ENCODE peak calls at places on chromosomes 7 and 10, in six cellular contexts. One of them, this sample, is unnamed.

GRCh38 chr7:43647772-43648643 is 65.1 kb downstream of the STK17A start:
- DNase-seq in fibroblast of pulmonary artery: peak; percentile 97
- DNase-seq in retinal pigment epithelial cell: peak; percentile 100
- DNase-seq in Panc1: peak; percentile 98
- DNase-seq in Calu3: peak; percentile 88
- DNase-seq in gastrocnemius medialis: peak; percentile 70
- DNase-seq in this sample: peak; percentile 58

GRCh38 chr7:88465586-88465985 is 158.9 kb upstream of the STEAP4 start:
- DNase-seq in fibroblast of pulmonary artery: no peak
- DNase-seq in retinal pigment epithelial cell: no peak
- DNase-seq in Panc1: no peak
- DNase-seq in Calu3: no peak
- DNase-seq in gastrocnemius medialis: no peak
- DNase-seq in this sample: no peak

GRCh38 chr10:91590904-91591791 is 41.7 kb downstream of the PPP1R3C start:
- DNase-seq in fibroblast of pulmonary artery: peak; percentile 72
- DNase-seq in retinal pigment epithelial cell: no peak
- DNase-seq in Panc1: no peak
- DNase-seq in Calu3: no peak
- DNase-seq in gastrocnemius medialis: peak; percentile 83
- DNase-seq in this sample: no peak

GRCh38 chr10:49139866-49140195 is 6.0 kb upstream of the FAM170B start:
- DNase-seq in fibroblast of pulmonary artery: peak; percentile 57
- DNase-seq in retinal pigment epithelial cell: peak; percentile 77
- DNase-seq in Panc1: no peak
- DNase-seq in Calu3: no peak
- DNase-seq in gastrocnemius medialis: no peak
- DNase-seq in this sample: no peak

GRCh38 chr7:112134039-112134438 is 72.2 kb downstream of the DOCK4 start:
- DNase-seq in fibroblast of pulmonary artery: no peak
- DNase-seq in retinal pigment epithelial cell: no peak
- DNase-seq in Panc1: no peak
- DNase-seq in Calu3: no peak
- DNase-seq in gastrocnemius medialis: no peak
- DNase-seq in this sample: no peak

GRCh38 chr7:39811161-39811614 is 138.9 kb upstream of the CDK13 start:
- DNase-seq in fibroblast of pulmonary artery: peak; percentile 33
- DNase-seq in retinal pigment epithelial cell: no peak
- DNase-seq in Panc1: no peak
- DNase-seq in Calu3: no peak
- DNase-seq in gastrocnemius medialis: no peak
- DNase-seq in this sample: no peak

GRCh38 chr7:101618207-101618839 is 10.8 kb downstream of the MYL10 start:
- DNase-seq in fibroblast of pulmonary artery: no peak
- DNase-seq in retinal pigment epithelial cell: no peak
- DNase-seq in Panc1: no peak
- DNase-seq in Calu3: no peak
- DNase-seq in gastrocnemius medialis: no peak
- DNase-seq in this sample: no peak

GRCh38 chr7:877312-878232 is 1.2 kb downstream of the GET4 start:
- DNase-seq in fibroblast of pulmonary artery: no peak
- DNase-seq in retinal pigment epithelial cell: no peak
- DNase-seq in Panc1: no peak
- DNase-seq in Calu3: peak; percentile 86
- DNase-seq in gastrocnemius medialis: no peak
- DNase-seq in this sample: no peak

GRCh38 chr7:94843553-94843952 is 63.8 kb upstream of the PPP1R9A start:
- DNase-seq in fibroblast of pulmonary artery: no peak
- DNase-seq in retinal pigment epithelial cell: no peak
- DNase-seq in Panc1: no peak
- DNase-seq in Calu3: no peak
- DNase-seq in gastrocnemius medialis: no peak
- DNase-seq in this sample: no peak

GRCh38 chr7:86904949-86905834 is 154.3 kb downstream of the ELAPOR2 start:
- DNase-seq in fibroblast of pulmonary artery: peak; percentile 42
- DNase-seq in retinal pigment epithelial cell: no peak
- DNase-seq in Panc1: no peak
- DNase-seq in Calu3: peak; percentile 37
- DNase-seq in gastrocnemius medialis: no peak
- DNase-seq in this sample: no peak

GRCh38 chr7:159311172-159311494 is 166.5 kb upstream of the VIPR2 start:
- DNase-seq in fibroblast of pulmonary artery: no peak
- DNase-seq in retinal pigment epithelial cell: no peak
- DNase-seq in Panc1: no peak
- DNase-seq in Calu3: no peak
- DNase-seq in gastrocnemius medialis: no peak
- DNase-seq in this sample: no peak

GRCh38 chr10:97463363-97464132 is 17.6 kb downstream of the ZDHHC16 start:
- DNase-seq in fibroblast of pulmonary artery: peak; percentile 64
- DNase-seq in retinal pigment epithelial cell: no peak
- DNase-seq in Panc1: peak; percentile 51
- DNase-seq in Calu3: peak; percentile 59
- DNase-seq in gastrocnemius medialis: peak; percentile 51
- DNase-seq in this sample: no peak

GRCh38 chr7:22060197-22060596 is 114.5 kb upstream of the CDCA7L start:
- DNase-seq in fibroblast of pulmonary artery: no peak
- DNase-seq in retinal pigment epithelial cell: no peak
- DNase-seq in Panc1: no peak
- DNase-seq in Calu3: no peak
- DNase-seq in gastrocnemius medialis: no peak
- DNase-seq in this sample: no peak

GRCh38 chr10:62637249-62638061 is 167.1 kb upstream of the ADO start:
- DNase-seq in fibroblast of pulmonary artery: peak; percentile 46
- DNase-seq in retinal pigment epithelial cell: no peak
- DNase-seq in Panc1: no peak
- DNase-seq in Calu3: peak; percentile 3
- DNase-seq in gastrocnemius medialis: no peak
- DNase-seq in this sample: peak; percentile 70

GRCh38 chr10:103069453-103070331 is 123.4 kb downstream of the NT5C2 start:
- DNase-seq in fibroblast of pulmonary artery: peak; percentile 67
- DNase-seq in retinal pigment epithelial cell: no peak
- DNase-seq in Panc1: no peak
- DNase-seq in Calu3: peak; percentile 69
- DNase-seq in gastrocnemius medialis: peak; percentile 49
- DNase-seq in this sample: no peak

GRCh38 chr10:7945025-7945424 is 109.5 kb upstream of the GATA3 start:
- DNase-seq in fibroblast of pulmonary artery: no peak
- DNase-seq in retinal pigment epithelial cell: no peak
- DNase-seq in Panc1: no peak
- DNase-seq in Calu3: no peak
- DNase-seq in gastrocnemius medialis: no peak
- DNase-seq in this sample: no peak

GRCh38 chr7:140196361-140197217 is 19.8 kb upstream of the KDM7A start:
- DNase-seq in fibroblast of pulmonary artery: peak; percentile 72
- DNase-seq in retinal pigment epithelial cell: no peak
- DNase-seq in Panc1: no peak
- DNase-seq in Calu3: no peak
- DNase-seq in gastrocnemius medialis: peak; percentile 47
- DNase-seq in this sample: no peak

GRCh38 chr7:4093492-4093891 is 588.6 kb upstream of the FOXK1 start:
- DNase-seq in fibroblast of pulmonary artery: no peak
- DNase-seq in retinal pigment epithelial cell: no peak
- DNase-seq in Panc1: no peak
- DNase-seq in Calu3: no peak
- DNase-seq in gastrocnemius medialis: no peak
- DNase-seq in this sample: no peak

GRCh38 chr7:127770870-127771269 is 118.9 kb downstream of the SND1 start:
- DNase-seq in fibroblast of pulmonary artery: peak; percentile 35
- DNase-seq in retinal pigment epithelial cell: no peak
- DNase-seq in Panc1: no peak
- DNase-seq in Calu3: no peak
- DNase-seq in gastrocnemius medialis: no peak
- DNase-seq in this sample: no peak

GRCh38 chr7:81761821-81762220 is 8.0 kb downstream of the HGF start:
- DNase-seq in fibroblast of pulmonary artery: no peak
- DNase-seq in retinal pigment epithelial cell: no peak
- DNase-seq in Panc1: no peak
- DNase-seq in Calu3: no peak
- DNase-seq in gastrocnemius medialis: no peak
- DNase-seq in this sample: no peak

GRCh38 chr7:132817844-132818427 is 241.7 kb upstream of the PLXNA4 start:
- DNase-seq in fibroblast of pulmonary artery: no peak
- DNase-seq in retinal pigment epithelial cell: peak; percentile 6
- DNase-seq in Panc1: no peak
- DNase-seq in Calu3: no peak
- DNase-seq in gastrocnemius medialis: no peak
- DNase-seq in this sample: no peak

DNA sequence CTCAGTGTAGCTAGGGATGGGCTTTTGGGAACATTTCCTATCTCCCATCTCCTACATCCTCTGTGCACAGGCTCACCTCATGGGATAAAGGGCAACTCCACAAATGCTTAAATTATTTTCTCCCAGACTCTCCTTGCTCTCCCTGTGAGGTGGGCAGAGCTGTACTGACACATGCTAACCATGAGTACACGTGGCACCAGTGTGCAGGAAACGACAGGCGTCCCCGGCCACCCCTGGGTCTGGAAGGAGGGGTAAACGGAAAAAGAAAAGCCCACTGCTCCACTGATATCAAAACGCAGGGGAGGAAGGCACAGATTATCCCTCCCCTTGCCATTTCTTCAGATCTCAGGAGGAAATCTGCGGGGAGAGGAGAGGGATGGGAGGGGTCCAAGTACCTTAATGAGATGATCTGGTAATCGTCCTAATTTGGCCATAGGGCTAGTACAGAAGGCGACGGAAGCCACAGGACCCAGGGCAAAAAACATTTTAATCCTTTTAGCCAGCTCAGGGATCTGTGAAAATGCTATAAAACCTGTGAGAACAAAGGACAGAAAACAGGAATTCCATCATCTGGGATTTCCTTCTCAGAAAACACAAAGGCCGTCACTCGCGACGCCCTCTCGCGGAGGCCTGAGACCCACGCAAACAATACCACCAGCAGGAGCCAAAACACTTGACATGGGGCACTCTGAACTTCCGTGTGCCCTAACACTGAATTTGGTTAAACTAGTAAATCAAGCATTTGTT is 17.8 kb upstream of the CH25H start:
- DNase-seq in fibroblast of pulmonary artery: peak; percentile 45
- DNase-seq in retinal pigment epithelial cell: peak; percentile 17
- DNase-seq in Panc1: no peak
- DNase-seq in Calu3: no peak
- DNase-seq in gastrocnemius medialis: no peak
- DNase-seq in this sample: no peak
- TF ChIP-seq CTCF in fibroblast of pulmonary artery: peak; percentile 25
- TF ChIP-seq CTCF in retinal pigment epithelial cell: peak; percentile 61
- TF ChIP-seq CTCF in Panc1: no peak
- TF ChIP-seq CTCF in Calu3: no peak
- TF ChIP-seq CTCF in gastrocnemius medialis: no peak
- TF ChIP-seq CTCF in this sample: peak; percentile 40

GRCh38 chr10:121459765-121460453 is 138.3 kb downstream of the FGFR2 start:
- DNase-seq in fibroblast of pulmonary artery: no peak
- DNase-seq in retinal pigment epithelial cell: no peak
- DNase-seq in Panc1: no peak
- DNase-seq in Calu3: no peak
- DNase-seq in gastrocnemius medialis: no peak
- DNase-seq in this sample: no peak
- TF ChIP-seq CTCF in fibroblast of pulmonary artery: no peak
- TF ChIP-seq CTCF in retinal pigment epithelial cell: no peak
- TF ChIP-seq CTCF in Panc1: no peak
- TF ChIP-seq CTCF in Calu3: no peak
- TF ChIP-seq CTCF in gastrocnemius medialis: no peak
- TF ChIP-seq CTCF in this sample: no peak

GRCh38 chr7:80060218-80060806 is 74.3 kb upstream of the GNAI1 start:
- DNase-seq in fibroblast of pulmonary artery: peak; percentile 85
- DNase-seq in retinal pigment epithelial cell: peak; percentile 47
- DNase-seq in Panc1: peak; percentile 62
- DNase-seq in Calu3: no peak
- DNase-seq in gastrocnemius medialis: no peak
- DNase-seq in this sample: no peak
- TF ChIP-seq CTCF in fibroblast of pulmonary artery: peak; percentile 46
- TF ChIP-seq CTCF in retinal pigment epithelial cell: peak; percentile 37
- TF ChIP-seq CTCF in Panc1: peak; percentile 18
- TF ChIP-seq CTCF in Calu3: peak; percentile 15
- TF ChIP-seq CTCF in gastrocnemius medialis: peak; percentile 34
- TF ChIP-seq CTCF in this sample: peak; percentile 69

GRCh38 chr7:143286522-143286890 is 1.6 kb upstream of the CASP2 start:
- DNase-seq in fibroblast of pulmonary artery: no peak
- DNase-seq in retinal pigment epithelial cell: no peak
- DNase-seq in Panc1: no peak
- DNase-seq in Calu3: no peak
- DNase-seq in gastrocnemius medialis: no peak
- DNase-seq in this sample: no peak

GRCh38 chr7:143289421-143289820 is 1.3 kb downstream of the CASP2 start:
- DNase-seq in fibroblast of pulmonary artery: no peak
- DNase-seq in retinal pigment epithelial cell: no peak
- DNase-seq in Panc1: no peak
- DNase-seq in Calu3: no peak
- DNase-seq in gastrocnemius medialis: no peak
- DNase-seq in this sample: no peak

GRCh38 chr7:143287321-143287934 is 723 bp upstream of the CASP2 start:
- DNase-seq in fibroblast of pulmonary artery: no peak
- DNase-seq in retinal pigment epithelial cell: no peak
- DNase-seq in Panc1: no peak
- DNase-seq in Calu3: no peak
- DNase-seq in gastrocnemius medialis: no peak
- DNase-seq in this sample: no peak

GRCh38 chr7:143288836-143289235 is 685 bp downstream of the CASP2 start:
- DNase-seq in fibroblast of pulmonary artery: no peak
- DNase-seq in retinal pigment epithelial cell: no peak
- DNase-seq in Panc1: no peak
- DNase-seq in Calu3: no peak
- DNase-seq in gastrocnemius medialis: no peak
- DNase-seq in this sample: no peak

DNA sequence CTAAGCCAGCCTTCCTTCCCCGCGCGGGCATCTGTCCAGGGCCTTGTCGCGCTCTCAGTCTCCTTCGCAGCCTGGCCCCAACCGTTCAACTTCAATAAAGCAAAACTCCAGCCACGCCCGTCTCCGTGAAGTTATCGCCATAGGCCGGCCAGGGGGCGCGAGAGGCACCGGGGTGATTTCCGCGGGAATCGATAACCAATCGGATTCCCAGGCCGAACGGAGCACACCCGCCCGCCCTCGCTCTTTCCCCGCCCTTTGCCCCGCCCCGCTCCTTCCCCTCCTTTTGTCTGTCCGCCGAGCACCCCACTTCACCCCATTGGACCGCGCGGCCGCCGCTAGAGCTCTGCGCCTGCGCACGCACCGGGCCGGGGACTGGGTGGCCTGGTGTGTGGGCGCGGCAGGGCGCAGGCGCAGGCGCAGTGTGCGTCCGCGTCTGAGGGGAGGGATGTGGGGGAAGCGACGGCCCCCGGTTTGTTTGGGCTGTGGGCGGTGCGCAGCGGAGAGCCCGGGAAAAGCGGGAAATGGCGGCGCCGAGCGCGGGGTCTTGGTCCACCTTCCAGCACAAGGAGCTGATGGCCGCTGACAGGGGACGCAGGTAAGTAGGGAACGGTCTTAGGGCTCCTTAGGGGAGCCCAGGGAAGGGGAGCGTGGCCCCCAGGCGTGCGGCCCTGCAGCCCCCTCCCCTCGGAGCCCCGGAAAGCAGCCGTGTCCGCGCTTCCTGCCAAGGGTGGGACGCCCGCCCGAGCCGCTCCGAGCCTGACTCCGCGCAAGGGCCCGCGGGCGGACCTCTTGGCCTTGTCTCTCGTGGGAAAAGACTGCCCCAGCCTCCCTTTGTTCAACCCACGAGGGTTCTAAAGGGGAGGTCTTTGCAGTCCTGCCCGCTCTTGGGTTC is at the start of gene CASP2:
- DNase-seq in fibroblast of pulmonary artery: peak; percentile 97
- DNase-seq in retinal pigment epithelial cell: peak; percentile 82
- DNase-seq in Panc1: peak; percentile 72
- DNase-seq in Calu3: peak; percentile 98
- DNase-seq in gastrocnemius medialis: peak; percentile 94
- DNase-seq in this sample: peak; percentile 95
- TF ChIP-seq CTCF in fibroblast of pulmonary artery: peak; percentile 22
- TF ChIP-seq CTCF in retinal pigment epithelial cell: peak; percentile 33
- TF ChIP-seq CTCF in Panc1: no peak
- TF ChIP-seq CTCF in Calu3: no peak
- TF ChIP-seq CTCF in gastrocnemius medialis: no peak
- TF ChIP-seq CTCF in this sample: no peak